ENCODE peak calls at places on chromosomes 3 and 15, in ten cellular contexts. T is NCI-H1436; U is heart left ventricle; L is activated CD8-positive, alpha-beta T cell treated with anti-CD3 and anti-CD28 coated beads for 36 hours; H is NCI-H774; G is cardiac muscle cell; Z is SK-N-SH; C is T1000; B is activated CD4-positive, alpha-beta T cell treated with anti-CD3 and anti-CD28 coated beads for 4 hours; N is stimulated activated CD4-positive, alpha-beta T cell treated with anti-CD3 and anti-CD28 coated beads, TNF-alpha, amount 100 ng/mL, for 1 hour. Y is an unnamed sample.

GRCh38 chr3:47782538-47783308 is 1.0 kb upstream of the SMARCC1 start:
- DNase-seq in Z (no peak), H (no peak), L (peak; percentile 5), N (no peak), T (no peak), U (no peak), G (no peak), C (no peak), B (no peak), Y (no peak)

GRCh38 chr3:122635789-122636188 is 44.9 kb upstream of the PARP14 start:
- DNase-seq in B (no peak), H (no peak), C (no peak), N (no peak), U (no peak), L (no peak), Z (no peak), G (no peak), T (no peak), Y (no peak)

GRCh38 chr15:88479169-88479568 is 11.7 kb downstream of the MRPS11 start:
- DNase-seq in H (no peak), C (no peak), U (no peak), B (no peak), L (no peak), Z (no peak), T (no peak), G (no peak), N (no peak), Y (no peak)

GRCh38 chr3:168071535-168071934 is 24.2 kb downstream of the GOLIM4 start:
- DNase-seq in C (no peak), L (no peak), H (no peak), G (no peak), Z (no peak), N (no peak), T (no peak), U (no peak), B (no peak), Y (no peak)

GRCh38 chr15:66293419-66294156 is at the start of gene DIS3L:
- DNase-seq in T (no peak), H (peak; percentile 68), Z (peak; percentile 91), L (peak; percentile 62), B (peak; percentile 59), N (peak; percentile 54), C (peak; percentile 29), U (peak; percentile 82), G (peak; percentile 77), Y (peak; percentile 26)

GRCh38 chr3:54575561-54575960 is 352.3 kb downstream of the LRTM1 start:
- DNase-seq in G (peak; percentile 71), C (no peak), H (no peak), N (no peak), Z (no peak), U (no peak), B (no peak), T (no peak), L (no peak), Y (no peak)

GRCh38 chr15:59218710-59219109 is 12.1 kb downstream of the LDHAL6B start:
- DNase-seq in G (no peak), N (no peak), L (no peak), B (no peak), Z (no peak), T (no peak), H (no peak), U (no peak), C (no peak), Y (no peak)

GRCh38 chr3:79954756-79955155 is 187.0 kb upstream of the ROBO1 start:
- DNase-seq in N (no peak), U (no peak), G (no peak), C (no peak), Z (no peak), B (no peak), L (no peak), T (no peak), H (no peak), Y (no peak)

GRCh38 chr3:13452490-13453335 is 27.4 kb upstream of the HDAC11 start:
- DNase-seq in H (peak; percentile 15), L (peak; percentile 61), U (no peak), N (no peak), T (no peak), C (no peak), Z (peak; percentile 59), B (peak; percentile 43), G (peak; percentile 61), Y (peak; percentile 47)

GRCh38 chr3:96192951-96193350 is 621.4 kb upstream of the EPHA6 start:
- DNase-seq in C (no peak), N (no peak), T (no peak), U (no peak), B (no peak), G (no peak), L (no peak), Z (no peak), H (no peak), Y (no peak)

GRCh38 chr3:75906555-75907112 is 121.3 kb upstream of the ZNF717 start:
- DNase-seq in Z (peak; percentile 66), L (no peak), U (no peak), T (no peak), N (no peak), H (no peak), C (peak; percentile 72), G (peak; percentile 81), B (no peak), Y (no peak)

GRCh38 chr3:182808041-182808765 is 14.9 kb downstream of the ATP11B start:
- DNase-seq in L (no peak), Z (no peak), H (no peak), C (no peak), B (no peak), T (no peak), U (no peak), G (no peak), N (no peak), Y (no peak)

GRCh38 chr3:46938118-46938517 is 38.4 kb downstream of the CCDC12 start:
- DNase-seq in N (no peak), G (no peak), Z (no peak), U (no peak), T (no peak), H (no peak), C (no peak), L (no peak), B (no peak), Y (no peak)

GRCh38 chr3:47421741-47422649 is 41.2 kb downstream of the PTPN23 start:
- DNase-seq in H (no peak), C (no peak), T (no peak), N (no peak), G (no peak), Z (peak; percentile 74), B (no peak), U (no peak), L (peak; percentile 43), Y (no peak)

GRCh38 chr15:51180009-51180408 is 85.3 kb upstream of the TNFAIP8L3 start:
- DNase-seq in C (no peak), U (no peak), H (no peak), B (no peak), N (no peak), G (no peak), L (no peak), T (no peak), Z (no peak), Y (no peak)

GRCh38 chr3:105996781-105997180 is 128.0 kb upstream of the CBLB start:
- DNase-seq in G (no peak), C (no peak), B (no peak), N (no peak), Z (no peak), T (no peak), L (no peak), H (no peak), U (no peak), Y (no peak)

GRCh38 chr3:177410734-177411133 is 213.5 kb upstream of the TBL1XR1 start:
- DNase-seq in C (no peak), U (no peak), H (peak; percentile 97), L (peak; percentile 28), G (no peak), Z (peak; percentile 20), N (no peak), T (peak; percentile 69), B (no peak), Y (no peak)

GRCh38 chr15:71651750-71652186 is 158.6 kb upstream of the NR2E3 start:
- DNase-seq in T (peak; percentile 31), G (peak; percentile 54), L (peak; percentile 17), B (no peak), H (no peak), N (no peak), C (no peak), Z (no peak), U (no peak), Y (peak; percentile 7)

GRCh38 chr3:168117059-168117458 is 21.3 kb upstream of the GOLIM4 start:
- DNase-seq in C (no peak), T (no peak), B (no peak), Z (no peak), H (peak; percentile 32), N (no peak), U (no peak), G (no peak), L (no peak), Y (no peak)

Y was measured in NCI-H460.